ENCODE peak calls at places on chromosomes 12 and 14, in nine cellular contexts. J is heart left ventricle; U is fibroblast of lung; H is fibroblast of the aortic adventitia; W is PC-3; L is CD8-positive, alpha-beta memory T cell; Q is uterus; V is psoas muscle; K is prostate gland. I is an unnamed sample.

GRCh38 chr12:132170094-132170636 is 25.9 kb downstream of the NOC4L start:
- DNase-seq in J (peak; percentile 17), U (peak; percentile 95), H (peak; percentile 88), W (peak; percentile 63), L (peak; percentile 18), Q (no peak), V (peak; percentile 43), K (no peak), I (peak; percentile 47)

GRCh38 chr14:37598085-37598972 is 2.9 kb downstream of the TTC6 start:
- DNase-seq in J (no peak), U (no peak), H (no peak), W (peak; percentile 75), L (no peak), Q (no peak), V (no peak), K (no peak), I (no peak)

GRCh38 chr12:38392584-38393144 is 76.1 kb downstream of the ALG10B start:
- DNase-seq in J (no peak), U (no peak), H (peak; percentile 3), W (peak; percentile 97), L (no peak), Q (no peak), V (no peak), K (no peak), I (peak; percentile 61)

GRCh38 chr12:71671816-71672215 is 7.7 kb downstream of the THAP2 start:
- DNase-seq in J (no peak), U (no peak), H (no peak), W (no peak), L (no peak), Q (no peak), V (no peak), K (no peak), I (no peak)

GRCh38 chr12:16939871-16940306 is 333.9 kb upstream of the LMO3 start:
- DNase-seq in J (no peak), U (peak; percentile 76), H (peak; percentile 46), W (peak; percentile 81), L (no peak), Q (no peak), V (no peak), K (no peak), I (peak; percentile 52)

GRCh38 chr14:105709281-105710118 is 183.1 kb downstream of the TMEM121 start:
- DNase-seq in J (no peak), U (no peak), H (no peak), W (no peak), L (peak; percentile 49), Q (no peak), V (peak; percentile 32), K (no peak), I (no peak)

GRCh38 chr14:96204151-96205058 is at the start of gene BDKRB2:
- DNase-seq in J (peak; percentile 61), U (peak; percentile 79), H (peak; percentile 78), W (peak; percentile 71), L (no peak), Q (peak; percentile 61), V (peak; percentile 71), K (peak; percentile 83), I (peak; percentile 72)

GRCh38 chr12:46384451-46385301 is 12.1 kb upstream of the SLC38A2 start:
- DNase-seq in J (no peak), U (peak; percentile 49), H (peak; percentile 66), W (peak; percentile 70), L (no peak), Q (no peak), V (no peak), K (no peak), I (peak; percentile 79)

GRCh38 chr12:105672171-105672570 is 341.7 kb downstream of the C12orf75 start:
- DNase-seq in J (no peak), U (no peak), H (no peak), W (no peak), L (no peak), Q (no peak), V (no peak), K (no peak), I (no peak)

GRCh38 chr14:35687335-35687939 is 121.7 kb downstream of the RALGAPA1 start:
- DNase-seq in J (no peak), U (peak; percentile 37), H (peak; percentile 67), W (peak; percentile 80), L (no peak), Q (no peak), V (no peak), K (peak; percentile 40), I (peak; percentile 75)

GRCh38 chr14:47790477-47790876 is 115.1 kb upstream of the MDGA2 start:
- DNase-seq in J (no peak), U (no peak), H (no peak), W (peak; percentile 28), L (no peak), Q (no peak), V (no peak), K (no peak), I (no peak)

GRCh38 chr14:91395998-91396660 is 21.5 kb downstream of the CCDC88C start:
- DNase-seq in J (peak; percentile 14), U (peak; percentile 18), H (no peak), W (no peak), L (no peak), Q (no peak), V (no peak), K (peak; percentile 92), I (no peak)

GRCh38 chr14:91398707-91399106 is 18.9 kb downstream of the CCDC88C start:
- DNase-seq in J (no peak), U (no peak), H (no peak), W (no peak), L (peak; percentile 50), Q (no peak), V (no peak), K (no peak), I (no peak)

GRCh38 chr14:91396959-91397815 is 20.4 kb downstream of the CCDC88C start:
- DNase-seq in J (peak; percentile 34), U (no peak), H (no peak), W (no peak), L (peak; percentile 77), Q (no peak), V (no peak), K (no peak), I (no peak)

GRCh38 chr14:91399868-91400640 is 17.6 kb downstream of the CCDC88C start:
- DNase-seq in J (no peak), U (no peak), H (no peak), W (no peak), L (peak; percentile 66), Q (no peak), V (no peak), K (peak; percentile 42), I (no peak)

DNA sequence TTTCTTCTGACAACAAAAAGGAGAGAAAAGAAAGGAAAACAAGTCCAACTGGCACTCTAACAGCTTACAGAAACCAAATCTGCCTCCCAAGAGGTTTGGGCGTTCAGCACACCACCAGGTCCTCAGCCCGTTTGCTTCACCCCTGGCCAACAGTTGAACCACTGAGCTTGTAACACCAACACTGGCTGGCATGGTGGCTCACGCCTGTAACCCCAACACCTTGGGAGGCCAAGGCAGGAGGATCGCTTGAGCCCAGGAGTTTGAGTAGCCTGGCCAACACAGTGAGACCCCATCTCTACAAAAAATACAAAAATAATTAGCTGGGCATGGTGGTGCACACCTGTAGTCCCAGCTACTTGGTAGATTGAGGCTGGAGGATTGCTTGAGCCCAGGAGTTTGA is 19.4 kb downstream of the CCDC88C start:
- DNase-seq in J (no peak), U (no peak), H (no peak), W (no peak), L (peak; percentile 33), Q (no peak), V (no peak), K (no peak), I (no peak)
- H3K4me3 ChIP-seq in J (no peak overlapping the region), U (no peak overlapping the region), H (no peak overlapping the region), W (no peak overlapping the region), L (peak overlapping the region; percentile 44), Q (no peak overlapping the region), V (no peak overlapping the region), K (no peak overlapping the region), I (no peak overlapping the region)

DNA sequence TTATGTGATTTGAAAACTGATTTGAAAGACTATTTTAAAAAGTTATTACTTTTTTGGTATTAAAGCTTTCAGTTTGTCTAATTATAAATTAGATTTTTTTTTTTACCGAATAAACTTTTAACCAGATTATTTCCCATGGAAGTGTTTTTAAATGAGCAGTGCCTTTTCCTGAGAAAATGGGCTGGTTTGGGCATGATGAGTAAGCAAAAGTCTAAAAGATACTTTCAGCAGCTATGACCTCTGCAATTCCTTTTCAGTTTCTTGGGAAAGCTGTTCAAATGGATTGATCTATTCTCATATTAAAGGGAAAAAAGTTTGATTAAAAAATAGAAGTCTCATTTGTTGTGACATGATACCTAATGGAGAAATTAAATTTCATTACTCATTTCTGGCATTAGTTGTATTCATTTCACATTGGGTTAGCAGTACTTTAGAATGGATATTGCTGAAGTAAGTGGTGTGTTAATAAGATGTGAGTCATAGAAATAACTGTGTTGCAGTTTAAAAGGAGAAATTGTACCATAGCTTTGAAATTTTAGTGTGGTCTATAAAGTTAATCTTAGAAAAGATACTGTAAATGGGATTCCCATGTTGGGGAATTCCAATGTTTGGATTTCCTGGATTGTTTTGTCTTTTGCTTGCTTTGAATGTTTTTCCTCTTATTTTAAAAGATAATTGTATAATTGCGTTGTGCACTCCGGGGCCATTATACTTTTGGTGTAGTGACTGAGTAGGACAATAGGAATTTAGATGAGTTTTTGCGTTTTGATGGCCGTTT is 21.0 kb downstream of the KTN1 start:
- DNase-seq in J (no peak), U (peak; percentile 80), H (peak; percentile 63), W (peak; percentile 82), L (no peak), Q (no peak), V (no peak), K (no peak), I (peak; percentile 36)
- H3K4me3 ChIP-seq in J (no peak overlapping the region), U (no peak overlapping the region), H (no peak overlapping the region), W (peak overlapping the region; percentile 9), L (no peak overlapping the region), Q (no peak overlapping the region), V (no peak overlapping the region), K (no peak overlapping the region), I (no peak overlapping the region)

GRCh38 chr12:65951697-65952096 is 127.4 kb downstream of the HMGA2 start:
- DNase-seq in J (no peak), U (no peak), H (peak; percentile 42), W (no peak), L (no peak), Q (no peak), V (no peak), K (no peak), I (peak; percentile 58)

GRCh38 chr12:65952737-65953209 is 128.5 kb downstream of the HMGA2 start:
- DNase-seq in J (no peak), U (peak; percentile 65), H (no peak), W (peak; percentile 89), L (no peak), Q (no peak), V (no peak), K (no peak), I (no peak)

GRCh38 chr12:65948320-65949008 is 124.2 kb downstream of the HMGA2 start:
- DNase-seq in J (peak; percentile 53), U (peak; percentile 98), H (peak; percentile 99), W (peak; percentile 98), L (no peak), Q (peak; percentile 72), V (peak; percentile 56), K (peak; percentile 61), I (peak; percentile 98)

GRCh38 chr12:65949009-65949623 is 124.8 kb downstream of the HMGA2 start:
- DNase-seq in J (no peak), U (no peak), H (no peak), W (no peak), L (no peak), Q (no peak), V (no peak), K (no peak), I (no peak)

GRCh38 chr12:65949986-65950385 is 125.7 kb downstream of the HMGA2 start:
- DNase-seq in J (no peak), U (no peak), H (no peak), W (no peak), L (no peak), Q (no peak), V (no peak), K (no peak), I (no peak)
- H3K4me3 ChIP-seq in J (no peak overlapping the region), U (no peak overlapping the region), H (no peak overlapping the region), W (no peak overlapping the region), L (no peak overlapping the region), Q (no peak overlapping the region), V (no peak overlapping the region), K (no peak overlapping the region), I (no peak overlapping the region)

GRCh38 chr14:99462211-99462610 is 18.4 kb downstream of the SETD3 start:
- DNase-seq in J (no peak), U (peak; percentile 26), H (no peak), W (no peak), L (no peak), Q (no peak), V (no peak), K (no peak), I (no peak)
- H3K4me3 ChIP-seq in J (no peak overlapping the region), U (no peak overlapping the region), H (no peak overlapping the region), W (no peak overlapping the region), L (no peak overlapping the region), Q (no peak overlapping the region), V (no peak overlapping the region), K (no peak overlapping the region), I (no peak overlapping the region)